ENCODE peak calls at places on chromosomes 13 and 19, in four cellular contexts. K is lower leg skin, U is bronchial epithelial cell, C is fibroblast of lung. F is an unnamed sample.
A peak's percentile ranks its signal among the peaks of the same experiment; 100 is the strongest.

GRCh38 chr13:29402168-29402621 is 193.3 kb downstream of the SLC7A1 start:
- DNase-seq in K (no peak), U (no peak), C (peak; percentile 51), F (no peak)

GRCh38 chr19:55703790-55704215 is 28.8 kb downstream of the EPN1 start:
- DNase-seq in K (no peak), U (no peak), C (peak; percentile 6), F (no peak)

GRCh38 chr19:46486358-46486757 is 9.3 kb downstream of the PNMA8B start:
- DNase-seq in K (no peak), U (no peak), C (no peak), F (no peak)

GRCh38 chr13:83879431-83880171 is 2.7 kb downstream of the SLITRK1 start:
- DNase-seq in K (no peak), U (no peak), C (peak; percentile 24), F (no peak)

GRCh38 chr13:112873851-112874750 is 94.9 kb upstream of the MCF2L start:
- DNase-seq in K (peak; percentile 62), U (peak; percentile 34), C (peak; percentile 30), F (no peak)

GRCh38 chr13:66915596-66916185 is 314.4 kb downstream of the PCDH9 start:
- DNase-seq in K (no peak), U (peak; percentile 75), C (peak; percentile 65), F (no peak)

GRCh38 chr19:5407356-5407755 is 47.9 kb upstream of the ZNRF4 start:
- DNase-seq in K (no peak), U (peak; percentile 17), C (peak; percentile 12), F (no peak)

GRCh38 chr13:44306401-44307192 is 67.0 kb upstream of the SERP2 start:
- DNase-seq in K (no peak), U (peak; percentile 99), C (peak; percentile 99), F (peak; percentile 76)

GRCh38 chr19:55858401-55858800 is 22.1 kb downstream of the NLRP4 start:
- DNase-seq in K (no peak), U (no peak), C (no peak), F (no peak)

GRCh38 chr19:49626243-49626642 is 13.7 kb downstream of the RRAS start:
- DNase-seq in K (no peak), U (no peak), C (no peak), F (no peak)

GRCh38 chr13:114079601-114080536 is 52.6 kb downstream of the RASA3 start:
- DNase-seq in K (no peak), U (no peak), C (no peak), F (no peak)

GRCh38 chr13:64540468-64540867 is 2689.7 kb downstream of the PCDH9 start:
- DNase-seq in K (no peak), U (peak; percentile 13), C (no peak), F (no peak)

GRCh38 chr13:99151516-99151915 is 49.1 kb upstream of the UBAC2 start:
- DNase-seq in K (no peak), U (peak; percentile 98), C (peak; percentile 83), F (peak; percentile 47)

GRCh38 chr13:33578786-33579185 is 239.2 kb upstream of the RFC3 start:
- DNase-seq in K (no peak), U (no peak), C (peak; percentile 23), F (no peak)

GRCh38 chr19:3360494-3361383 is 5.6 kb upstream of the NFIC start:
- DNase-seq in K (peak; percentile 73), U (no peak), C (peak; percentile 51), F (no peak)

GRCh38 chr19:3358919-3359849 is 7.2 kb upstream of the NFIC start:
- DNase-seq in K (no peak), U (no peak), C (peak; percentile 57), F (no peak)

GRCh38 chr19:3358392-3358918 is 7.9 kb upstream of the NFIC start:
- DNase-seq in K (no peak), U (no peak), C (no peak), F (no peak)

GRCh38 chr19:3361384-3362216 is 4.8 kb upstream of the NFIC start:
- DNase-seq in K (no peak), U (no peak), C (no peak), F (no peak)

DNA sequence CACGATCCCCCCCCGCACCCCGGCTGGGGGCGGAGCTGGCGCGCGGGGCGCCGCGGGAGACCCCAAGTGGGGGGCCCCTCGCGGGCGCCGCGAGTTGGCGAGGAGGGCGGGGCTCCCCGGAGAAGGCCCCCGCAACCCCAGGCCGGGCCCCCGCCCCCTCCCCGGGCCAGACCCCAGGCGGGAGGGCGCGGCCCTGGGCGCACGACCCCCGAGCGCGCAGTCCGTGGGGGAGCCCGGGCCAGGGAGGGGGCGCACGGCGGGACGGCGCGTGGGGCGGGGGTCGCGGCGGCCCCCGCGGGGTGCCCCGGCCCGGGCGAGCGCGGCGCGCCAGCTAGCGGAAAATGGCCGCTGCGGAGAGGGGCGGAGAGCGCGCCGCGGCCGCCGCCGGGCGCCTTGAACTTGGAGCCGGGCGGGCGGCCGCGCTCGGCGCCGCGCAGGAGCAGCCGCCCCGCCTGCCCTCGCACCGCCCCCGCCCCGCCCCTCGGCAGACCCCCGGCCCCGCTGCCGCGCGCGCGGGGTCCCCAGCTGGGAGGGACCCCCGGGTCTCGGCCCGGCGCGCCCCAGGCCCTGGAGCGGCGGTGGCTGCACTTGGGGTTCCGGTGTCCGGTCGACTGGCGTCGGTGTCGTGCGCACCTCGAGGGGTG is 6.4 kb upstream of the NFIC start:
- DNase-seq in K (no peak), U (no peak), C (peak; percentile 46), F (no peak)
- H3K4me3 ChIP-seq in K (peak overlapping the region; percentile 87), U (peak overlapping the region; percentile 74), C (peak overlapping the region; percentile 54), F (peak overlapping the region; percentile 81)

GRCh38 chr13:23086951-23087350 is 93.8 kb upstream of the SGCG start:
- DNase-seq in K (no peak), U (no peak), C (peak; percentile 2), F (no peak)
- TF ChIP-seq CTCF in K (no peak), U (no peak), C (no peak), F (no peak)

DNA sequence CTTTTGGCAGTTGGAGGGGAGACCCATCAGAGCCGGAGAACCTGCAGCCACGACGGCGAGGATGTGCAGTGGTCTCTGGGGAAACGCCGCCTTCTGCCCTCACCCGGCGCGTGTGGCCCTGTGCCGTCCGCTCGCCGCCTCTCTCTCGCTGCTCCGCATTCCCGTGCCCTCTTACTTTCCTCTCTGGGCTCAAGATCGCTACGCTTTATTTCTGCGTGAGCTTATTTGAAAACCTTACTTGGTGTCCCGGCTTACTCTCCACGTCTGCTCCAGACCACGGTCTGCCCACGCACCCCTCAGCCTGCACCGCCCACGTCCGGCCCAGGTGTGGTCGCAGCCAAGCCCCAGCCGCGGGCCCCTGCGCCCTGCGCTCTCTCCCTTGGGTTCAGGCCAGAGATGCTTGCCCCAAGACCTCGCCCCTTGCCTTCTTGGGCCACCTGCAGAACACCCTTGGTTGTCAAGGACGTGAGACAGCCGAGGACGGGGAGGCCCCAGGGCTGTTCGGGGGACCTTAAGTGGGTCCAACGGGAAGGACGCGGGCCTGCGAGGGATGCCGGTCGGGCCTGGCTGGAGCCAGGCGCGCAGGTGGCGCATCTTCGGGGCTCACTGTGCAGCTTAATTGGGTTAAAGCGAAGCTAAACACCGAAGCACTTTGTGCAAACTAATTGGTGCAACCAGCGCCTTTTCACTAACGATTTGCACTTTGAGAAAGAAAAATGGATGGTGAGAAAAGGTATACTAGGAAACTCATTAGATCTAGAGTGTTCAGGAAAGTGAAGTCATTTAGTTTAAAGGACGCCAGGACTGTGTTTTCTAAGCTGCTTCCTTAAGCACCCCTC is 2.1 kb upstream of the MAB21L1 start:
- DNase-seq in K (no peak), U (no peak), C (no peak), F (no peak)
- H3K4me3 ChIP-seq in K (no peak overlapping the region), U (no peak overlapping the region), C (no peak overlapping the region), F (peak overlapping the region; percentile 94)

DNA sequence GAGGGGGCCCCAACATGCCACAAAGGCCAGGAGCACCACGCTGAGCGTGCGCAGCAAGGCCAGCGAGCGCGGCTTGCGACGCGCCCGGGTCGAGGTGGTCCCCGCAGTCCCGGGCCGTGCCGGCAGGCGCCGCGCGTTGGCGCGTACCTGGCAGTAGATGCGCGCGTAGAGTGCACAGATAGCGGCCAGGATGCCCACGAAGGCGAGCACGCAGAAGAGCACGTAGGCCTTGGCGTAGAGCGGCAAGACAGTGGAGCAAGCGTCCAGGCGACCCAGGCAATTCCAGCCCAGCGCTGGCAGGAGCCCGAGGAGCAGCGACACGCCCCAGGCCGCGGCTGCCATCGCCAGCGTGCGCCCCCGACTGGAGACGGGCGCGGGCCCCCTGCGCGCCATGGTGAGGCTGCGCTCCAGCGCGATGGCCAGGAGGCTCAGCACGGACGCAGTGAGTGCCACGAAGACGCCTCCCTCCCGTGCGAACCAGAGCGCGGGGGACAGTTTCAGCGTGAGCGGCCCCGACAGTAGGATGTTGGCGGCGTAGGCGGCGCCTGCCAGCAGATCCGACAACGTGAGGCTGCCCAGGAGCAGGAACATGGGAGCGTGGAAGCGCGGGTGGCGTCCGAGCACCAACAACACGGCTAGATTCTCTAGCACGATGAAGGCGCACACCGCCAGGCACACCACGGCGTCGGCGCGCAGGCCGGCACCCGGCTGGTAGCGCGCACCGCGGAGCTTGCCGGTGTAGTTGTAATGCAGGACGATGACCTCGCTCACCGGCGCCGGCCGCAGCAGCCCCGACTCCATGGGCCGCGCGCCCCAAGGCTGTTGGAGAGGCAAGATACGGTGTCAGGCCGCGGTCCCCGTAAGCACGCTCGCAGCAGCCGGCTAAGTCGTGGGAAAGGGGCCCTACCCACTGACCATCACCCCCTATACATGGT is 2.8 kb downstream of the S1PR5 start:
- DNase-seq in K (no peak), U (no peak), C (no peak), F (no peak)
- TF ChIP-seq CTCF in K (no peak), U (no peak), C (no peak), F (no peak)

GRCh38 chr13:106721599-106721998 is 153.7 kb upstream of the ARGLU1 start:
- DNase-seq in K (no peak), U (no peak), C (no peak), F (no peak)
- H3K4me3 ChIP-seq in K (no peak overlapping the region), U (no peak overlapping the region), C (no peak overlapping the region), F (no peak overlapping the region)

GRCh38 chr19:29844891-29845575 is 33.2 kb downstream of the CCNE1 start:
- DNase-seq in K (peak; percentile 92), U (peak; percentile 75), C (peak; percentile 91), F (peak; percentile 42)
- TF ChIP-seq CTCF in K (no peak), U (no peak), C (peak; percentile 3), F (no peak)

GRCh38 chr19:39125199-39125553 is 410 bp upstream of the PAK4 start:
- DNase-seq in K (no peak), U (no peak), C (no peak), F (no peak)
- H3K4me3 ChIP-seq in K (peak overlapping the region; percentile 15), U (peak overlapping the region; percentile 85), C (peak overlapping the region; percentile 11), F (peak overlapping the region; percentile 41)